ENCODE peak calls at places on chromosomes 13 and 19, in four cellular contexts. C is tibial nerve, W is transverse colon, H is lower leg skin. B is an unnamed sample.

GRCh38 chr13:32323912-32324311 is 8.6 kb downstream of the BRCA2 start:
- DNase-seq in W (no peak), H (no peak), C (no peak), B (no peak)

GRCh38 chr19:53927745-53928144 is 18.7 kb downstream of the CACNG7 start:
- DNase-seq in H (no peak), C (no peak), W (no peak), B (peak; percentile 42)

GRCh38 chr19:8085606-8086464 is 33.3 kb downstream of the CCL25 start:
- DNase-seq in C (no peak), W (peak; percentile 17), H (no peak), B (no peak)

GRCh38 chr19:46958542-46958941 is 61.1 kb upstream of the NPAS1 start:
- DNase-seq in W (no peak), H (no peak), C (no peak), B (no peak)

GRCh38 chr19:42606660-42607351 is 12.1 kb upstream of the CEACAM8 start:
- DNase-seq in W (peak; percentile 73), C (no peak), H (peak; percentile 33), B (peak; percentile 14)

GRCh38 chr13:47372742-47373141 is 475.9 kb upstream of the HTR2A start:
- DNase-seq in C (no peak), W (no peak), H (no peak), B (no peak)

GRCh38 chr13:28854657-28855056 is 34.5 kb downstream of the MTUS2 start:
- DNase-seq in W (no peak), C (no peak), H (no peak), B (no peak)

GRCh38 chr13:43543331-43543730 is 243.4 kb downstream of the ENOX1 start:
- DNase-seq in W (no peak), H (no peak), C (no peak), B (no peak)

GRCh38 chr13:113647351-113648217 is 10.4 kb downstream of the ATP4B start:
- DNase-seq in W (peak; percentile 94), C (peak; percentile 77), H (peak; percentile 79), B (peak; percentile 77)

GRCh38 chr13:65943711-65944110 is 1286.4 kb downstream of the PCDH9 start:
- DNase-seq in H (no peak), C (no peak), W (no peak), B (no peak)

GRCh38 chr19:926595-927043 is 784 bp downstream of the ARID3A start:
- DNase-seq in W (peak; percentile 77), H (no peak), C (peak; percentile 63), B (no peak)

GRCh38 chr19:41588497-41589209 is 12.7 kb downstream of the CEACAM21 start:
- DNase-seq in H (no peak), W (no peak), C (peak; percentile 25), B (no peak)

GRCh38 chr19:49690656-49691242 is at the start of gene CPT1C:
- DNase-seq in H (peak; percentile 73), C (peak; percentile 70), W (peak; percentile 75), B (no peak)

GRCh38 chr13:48476674-48477073 is 56.2 kb downstream of the RCBTB2 start:
- DNase-seq in C (no peak), W (no peak), H (no peak), B (no peak)

GRCh38 chr19:34276614-34277013 is 22.3 kb downstream of the GARRE1 start:
- DNase-seq in H (no peak), W (no peak), C (no peak), B (no peak)

GRCh38 chr19:58558066-58558622 is at the start of gene UBE2M:
- DNase-seq in W (peak; percentile 66), C (peak; percentile 40), H (no peak), B (no peak)

GRCh38 chr19:48186541-48186991 is 16.1 kb downstream of the ZSWIM9 start:
- DNase-seq in C (no peak), H (no peak), W (no peak), B (no peak)

GRCh38 chr13:23794267-23795161 is 94.7 kb downstream of the MIPEP start:
- DNase-seq in C (no peak), W (no peak), H (no peak), B (peak; percentile 52)

GRCh38 chr13:26163812-26164211 is 58.3 kb downstream of the RNF6 start:
- DNase-seq in W (no peak), C (no peak), H (no peak), B (no peak)

GRCh38 chr19:52274191-52274590 is 4.8 kb downstream of the ZNF766 start:
- DNase-seq in C (no peak), W (no peak), H (no peak), B (no peak)

GRCh38 chr13:49421391-49421790 is 22.5 kb downstream of the CAB39L start:
- DNase-seq in C (no peak), H (no peak), W (peak; percentile 12), B (no peak)

GRCh38 chr19:36819130-36819630 is 19.0 kb downstream of the ZNF790 start:
- DNase-seq in H (no peak), C (no peak), W (no peak), B (no peak)

GRCh38 chr19:13012690-13013608 is 17.7 kb downstream of the NFIX start:
- DNase-seq in C (peak; percentile 73), H (peak; percentile 74), W (peak; percentile 74), B (no peak)

GRCh38 chr13:47066261-47066660 is 169.4 kb upstream of the HTR2A start:
- DNase-seq in H (no peak), C (no peak), W (no peak), B (no peak)

GRCh38 chr13:79128158-79128557 is 277.9 kb downstream of the RBM26 start:
- DNase-seq in W (no peak), C (no peak), H (no peak), B (no peak)

GRCh38 chr13:35162420-35162819 is 220.3 kb downstream of the NBEA start:
- DNase-seq in H (no peak), W (no peak), C (no peak), B (no peak)

GRCh38 chr13:99958402-99959126 is 13.0 kb downstream of the ZIC5 start:
- DNase-seq in C (no peak), H (no peak), W (no peak), B (no peak)

GRCh38 chr19:38742296-38742695 is 2.0 kb downstream of the CAPN12 start:
- DNase-seq in C (no peak), W (no peak), H (no peak), B (no peak)

DNA sequence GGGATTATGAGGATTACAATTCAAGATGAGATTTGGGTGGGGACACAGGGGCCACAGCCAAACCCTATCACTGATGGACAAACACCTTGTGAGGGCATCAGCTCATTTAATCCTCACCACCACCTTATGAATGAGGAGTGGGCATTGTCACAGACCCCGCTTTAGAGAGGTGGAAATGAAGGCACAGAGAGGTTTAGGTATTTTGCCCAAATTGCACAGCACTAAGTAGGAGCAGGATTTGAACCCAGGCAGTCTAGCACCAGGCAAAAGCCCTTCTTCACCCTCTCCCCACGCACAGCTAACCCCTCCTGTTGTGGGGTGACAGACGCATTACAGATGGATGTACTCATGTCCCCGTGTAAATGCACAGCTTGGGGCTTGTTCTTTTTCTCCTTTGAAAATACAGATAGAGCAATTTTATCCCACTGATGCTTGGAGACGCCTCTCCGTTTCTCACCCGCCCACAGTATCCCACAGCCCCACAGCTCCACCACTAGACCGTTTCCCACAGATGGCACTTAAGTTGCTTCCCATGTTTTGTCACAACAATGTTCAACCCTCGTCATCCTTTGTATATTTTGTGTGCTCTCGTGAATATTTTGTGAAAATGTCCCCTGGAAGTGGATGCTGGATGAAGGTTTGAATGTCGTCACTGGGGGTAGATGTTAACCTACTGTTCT is 48.2 kb downstream of the ANKRD10 start:
- DNase-seq in C (no peak), W (no peak), H (no peak), B (no peak)
- TF ChIP-seq CTCF in C (no peak), W (no peak), H (no peak), B (no peak)

DNA sequence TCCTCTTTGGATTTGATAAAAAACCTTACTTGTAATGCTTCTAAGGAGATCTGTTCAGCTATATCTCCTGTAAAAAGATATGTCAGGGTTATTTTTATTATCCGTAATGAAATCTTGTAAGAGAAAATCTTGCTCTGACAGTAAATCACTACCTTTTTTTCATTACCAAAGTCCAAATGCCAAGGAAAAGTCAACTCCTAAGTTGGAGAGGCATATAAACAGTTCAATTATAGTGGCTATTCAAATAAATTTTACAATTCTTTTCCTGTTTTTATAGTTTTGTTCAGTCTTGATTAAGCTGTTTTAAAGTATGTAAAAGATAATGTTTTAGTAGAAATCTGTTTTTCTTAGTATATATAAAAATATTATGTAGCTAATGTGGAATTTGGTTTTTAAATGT is 9.0 kb downstream of the KCTD4 start:
- DNase-seq in W (no peak), C (no peak), H (no peak), B (no peak)
- TF ChIP-seq CTCF in W (no peak), C (no peak), H (no peak), B (no peak)

GRCh38 chr19:45382426-45382825 is 12.1 kb upstream of the ERCC2 start:
- DNase-seq in H (no peak), W (no peak), C (no peak), B (no peak)

GRCh38 chr19:45376045-45376724 is 5.8 kb upstream of the ERCC2 start:
- DNase-seq in W (no peak), C (peak; percentile 51), H (no peak), B (no peak)

GRCh38 chr19:45385392-45386221 is 15.2 kb upstream of the ERCC2 start:
- DNase-seq in C (no peak), W (no peak), H (no peak), B (no peak)

GRCh38 chr19:45380107-45380506 is 9.7 kb upstream of the ERCC2 start:
- DNase-seq in W (no peak), C (no peak), H (no peak), B (no peak)
- TF ChIP-seq CTCF in W (no peak), C (no peak), H (no peak), B (no peak)

GRCh38 chr13:41973247-41973741 is 12.4 kb upstream of the VWA8 start:
- DNase-seq in W (no peak), C (no peak), H (no peak), B (no peak)
- TF ChIP-seq CTCF in W (no peak), C (no peak), H (no peak), B (no peak)

DNA sequence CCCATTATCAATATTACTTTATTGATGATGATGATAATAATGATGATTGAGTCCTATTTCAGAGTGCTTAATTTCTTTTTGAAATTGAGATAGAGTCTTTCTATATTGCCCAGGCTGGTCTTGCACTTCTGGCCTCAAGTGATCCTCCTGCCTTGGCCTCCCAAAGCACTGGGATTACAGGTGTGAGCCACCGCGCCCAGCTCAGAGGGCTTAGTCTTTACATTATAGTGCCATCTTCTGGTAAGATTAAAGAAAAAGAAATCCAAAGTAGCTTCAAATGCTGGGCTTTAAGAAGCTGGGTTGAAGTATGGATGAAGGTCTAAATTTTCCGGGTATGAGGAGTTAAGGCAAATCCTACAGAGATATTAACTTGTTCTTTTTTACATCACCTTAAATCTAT is 3.4 kb upstream of the ZNF333 start:
- DNase-seq in W (peak; percentile 17), H (no peak), C (no peak), B (no peak)
- TF ChIP-seq CTCF in W (no peak), H (no peak), C (no peak), B (peak; percentile 21)

DNA sequence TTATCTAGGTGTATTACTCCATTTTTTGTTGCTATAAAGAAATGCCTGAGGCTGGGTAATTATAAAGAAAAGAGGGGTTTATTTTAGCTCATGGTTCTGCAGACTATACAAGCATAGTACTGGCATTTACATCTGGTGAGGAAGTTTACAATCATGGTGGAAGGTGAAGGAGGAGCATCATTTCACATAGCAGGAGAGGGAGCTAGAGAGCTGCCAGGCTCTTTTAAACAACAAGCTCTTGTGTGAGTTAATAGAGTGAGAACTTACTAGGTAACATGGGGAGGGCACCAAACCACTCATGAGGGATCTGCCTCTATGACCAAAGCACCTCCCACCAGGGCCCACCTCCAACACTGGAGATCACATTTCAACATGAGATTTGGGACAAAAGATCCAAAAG is 221.7 kb upstream of the GPC6 start:
- DNase-seq in W (no peak), C (no peak), H (no peak), B (no peak)
- TF ChIP-seq CTCF in W (no peak), C (no peak), H (no peak), B (peak; percentile 11)